ENCODE peak calls at places on chromosomes 2 and 18, in five cellular contexts. One of them, this sample, is unnamed.

GRCh38 chr2:189685540-189686229 is 11.2 kb downstream of the ANKAR start:
- DNase-seq in WERI-Rb-1: no peak
- DNase-seq in activated CD4-positive, CD25-positive, alpha-beta regulatory T cell treated with anti-CD3 and anti-CD28 coated beads, Interleukin-2, amount 50 U/mL, for 16 hours: no peak
- DNase-seq in HT1080: peak; percentile 63
- DNase-seq in activated CD8-positive, alpha-beta T cell treated with anti-CD3 and anti-CD28 coated beads, Interleukin-2, amount 10 ng/mL, durations not matched to agents 7 days and 5 days: no peak
- DNase-seq in this sample: no peak

GRCh38 chr2:16525265-16525887 is 140.3 kb downstream of the CYRIA start:
- DNase-seq in WERI-Rb-1: peak; percentile 88
- DNase-seq in activated CD4-positive, CD25-positive, alpha-beta regulatory T cell treated with anti-CD3 and anti-CD28 coated beads, Interleukin-2, amount 50 U/mL, for 16 hours: no peak
- DNase-seq in HT1080: peak; percentile 55
- DNase-seq in activated CD8-positive, alpha-beta T cell treated with anti-CD3 and anti-CD28 coated beads, Interleukin-2, amount 10 ng/mL, durations not matched to agents 7 days and 5 days: peak; percentile 30
- DNase-seq in this sample: no peak

GRCh38 chr2:156666130-156666785 is 230.1 kb downstream of the GPD2 start:
- DNase-seq in WERI-Rb-1: no peak
- DNase-seq in activated CD4-positive, CD25-positive, alpha-beta regulatory T cell treated with anti-CD3 and anti-CD28 coated beads, Interleukin-2, amount 50 U/mL, for 16 hours: no peak
- DNase-seq in HT1080: peak; percentile 54
- DNase-seq in activated CD8-positive, alpha-beta T cell treated with anti-CD3 and anti-CD28 coated beads, Interleukin-2, amount 10 ng/mL, durations not matched to agents 7 days and 5 days: no peak
- DNase-seq in this sample: no peak

GRCh38 chr18:6414723-6415362 is at the start of gene L3MBTL4:
- DNase-seq in WERI-Rb-1: no peak
- DNase-seq in activated CD4-positive, CD25-positive, alpha-beta regulatory T cell treated with anti-CD3 and anti-CD28 coated beads, Interleukin-2, amount 50 U/mL, for 16 hours: no peak
- DNase-seq in HT1080: no peak
- DNase-seq in activated CD8-positive, alpha-beta T cell treated with anti-CD3 and anti-CD28 coated beads, Interleukin-2, amount 10 ng/mL, durations not matched to agents 7 days and 5 days: no peak
- DNase-seq in this sample: no peak

GRCh38 chr2:24972315-24972958 is 682 bp upstream of the DNAJC27 start:
- DNase-seq in WERI-Rb-1: peak; percentile 69
- DNase-seq in activated CD4-positive, CD25-positive, alpha-beta regulatory T cell treated with anti-CD3 and anti-CD28 coated beads, Interleukin-2, amount 50 U/mL, for 16 hours: peak; percentile 4
- DNase-seq in HT1080: peak; percentile 29
- DNase-seq in activated CD8-positive, alpha-beta T cell treated with anti-CD3 and anti-CD28 coated beads, Interleukin-2, amount 10 ng/mL, durations not matched to agents 7 days and 5 days: peak; percentile 54
- DNase-seq in this sample: no peak

GRCh38 chr18:27712066-27712465 is 464.9 kb downstream of the CDH2 start:
- DNase-seq in WERI-Rb-1: peak; percentile 33
- DNase-seq in activated CD4-positive, CD25-positive, alpha-beta regulatory T cell treated with anti-CD3 and anti-CD28 coated beads, Interleukin-2, amount 50 U/mL, for 16 hours: no peak
- DNase-seq in HT1080: no peak
- DNase-seq in activated CD8-positive, alpha-beta T cell treated with anti-CD3 and anti-CD28 coated beads, Interleukin-2, amount 10 ng/mL, durations not matched to agents 7 days and 5 days: no peak
- DNase-seq in this sample: no peak

GRCh38 chr2:108396845-108397244 is 19.1 kb downstream of the SULT1C4 start:
- DNase-seq in WERI-Rb-1: peak; percentile 32
- DNase-seq in activated CD4-positive, CD25-positive, alpha-beta regulatory T cell treated with anti-CD3 and anti-CD28 coated beads, Interleukin-2, amount 50 U/mL, for 16 hours: no peak
- DNase-seq in HT1080: peak; percentile 56
- DNase-seq in activated CD8-positive, alpha-beta T cell treated with anti-CD3 and anti-CD28 coated beads, Interleukin-2, amount 10 ng/mL, durations not matched to agents 7 days and 5 days: no peak
- DNase-seq in this sample: no peak

GRCh38 chr18:76803413-76803812 is 18.9 kb upstream of the ZNF236 start:
- DNase-seq in WERI-Rb-1: no peak
- DNase-seq in activated CD4-positive, CD25-positive, alpha-beta regulatory T cell treated with anti-CD3 and anti-CD28 coated beads, Interleukin-2, amount 50 U/mL, for 16 hours: no peak
- DNase-seq in HT1080: no peak
- DNase-seq in activated CD8-positive, alpha-beta T cell treated with anti-CD3 and anti-CD28 coated beads, Interleukin-2, amount 10 ng/mL, durations not matched to agents 7 days and 5 days: no peak
- DNase-seq in this sample: no peak

GRCh38 chr2:158346041-158346440 is 110.5 kb downstream of the CCDC148 start:
- DNase-seq in WERI-Rb-1: no peak
- DNase-seq in activated CD4-positive, CD25-positive, alpha-beta regulatory T cell treated with anti-CD3 and anti-CD28 coated beads, Interleukin-2, amount 50 U/mL, for 16 hours: no peak
- DNase-seq in HT1080: no peak
- DNase-seq in activated CD8-positive, alpha-beta T cell treated with anti-CD3 and anti-CD28 coated beads, Interleukin-2, amount 10 ng/mL, durations not matched to agents 7 days and 5 days: no peak
- DNase-seq in this sample: no peak

GRCh38 chr2:181949047-181949446 is 36.6 kb upstream of the PPP1R1C start:
- DNase-seq in WERI-Rb-1: no peak
- DNase-seq in activated CD4-positive, CD25-positive, alpha-beta regulatory T cell treated with anti-CD3 and anti-CD28 coated beads, Interleukin-2, amount 50 U/mL, for 16 hours: no peak
- DNase-seq in HT1080: peak; percentile 10
- DNase-seq in activated CD8-positive, alpha-beta T cell treated with anti-CD3 and anti-CD28 coated beads, Interleukin-2, amount 10 ng/mL, durations not matched to agents 7 days and 5 days: no peak
- DNase-seq in this sample: no peak

GRCh38 chr2:105114551-105114950 is 76.7 kb downstream of the MRPS9 start:
- DNase-seq in WERI-Rb-1: no peak
- DNase-seq in activated CD4-positive, CD25-positive, alpha-beta regulatory T cell treated with anti-CD3 and anti-CD28 coated beads, Interleukin-2, amount 50 U/mL, for 16 hours: no peak
- DNase-seq in HT1080: peak; percentile 48
- DNase-seq in activated CD8-positive, alpha-beta T cell treated with anti-CD3 and anti-CD28 coated beads, Interleukin-2, amount 10 ng/mL, durations not matched to agents 7 days and 5 days: no peak
- DNase-seq in this sample: no peak

GRCh38 chr2:130987519-130988425 is 105.5 kb downstream of the FAM168B start:
- DNase-seq in WERI-Rb-1: peak; percentile 40
- DNase-seq in activated CD4-positive, CD25-positive, alpha-beta regulatory T cell treated with anti-CD3 and anti-CD28 coated beads, Interleukin-2, amount 50 U/mL, for 16 hours: no peak
- DNase-seq in HT1080: no peak
- DNase-seq in activated CD8-positive, alpha-beta T cell treated with anti-CD3 and anti-CD28 coated beads, Interleukin-2, amount 10 ng/mL, durations not matched to agents 7 days and 5 days: no peak
- DNase-seq in this sample: no peak

GRCh38 chr2:99643824-99644787 is 154.3 kb upstream of the REV1 start:
- DNase-seq in WERI-Rb-1: peak; percentile 37
- DNase-seq in activated CD4-positive, CD25-positive, alpha-beta regulatory T cell treated with anti-CD3 and anti-CD28 coated beads, Interleukin-2, amount 50 U/mL, for 16 hours: no peak
- DNase-seq in HT1080: no peak
- DNase-seq in activated CD8-positive, alpha-beta T cell treated with anti-CD3 and anti-CD28 coated beads, Interleukin-2, amount 10 ng/mL, durations not matched to agents 7 days and 5 days: no peak
- DNase-seq in this sample: no peak

GRCh38 chr18:30858562-30858961 is 184.0 kb downstream of the DSC3 start:
- DNase-seq in WERI-Rb-1: no peak
- DNase-seq in activated CD4-positive, CD25-positive, alpha-beta regulatory T cell treated with anti-CD3 and anti-CD28 coated beads, Interleukin-2, amount 50 U/mL, for 16 hours: no peak
- DNase-seq in HT1080: no peak
- DNase-seq in activated CD8-positive, alpha-beta T cell treated with anti-CD3 and anti-CD28 coated beads, Interleukin-2, amount 10 ng/mL, durations not matched to agents 7 days and 5 days: no peak
- DNase-seq in this sample: no peak

GRCh38 chr2:135985826-135986393 is 484 bp upstream of the DARS1 start:
- DNase-seq in WERI-Rb-1: no peak
- DNase-seq in activated CD4-positive, CD25-positive, alpha-beta regulatory T cell treated with anti-CD3 and anti-CD28 coated beads, Interleukin-2, amount 50 U/mL, for 16 hours: peak; percentile 37
- DNase-seq in HT1080: no peak
- DNase-seq in activated CD8-positive, alpha-beta T cell treated with anti-CD3 and anti-CD28 coated beads, Interleukin-2, amount 10 ng/mL, durations not matched to agents 7 days and 5 days: peak; percentile 77
- DNase-seq in this sample: peak; percentile 58

GRCh38 chr18:34696681-34697080 is 13.4 kb upstream of the DTNA start:
- DNase-seq in WERI-Rb-1: no peak
- DNase-seq in activated CD4-positive, CD25-positive, alpha-beta regulatory T cell treated with anti-CD3 and anti-CD28 coated beads, Interleukin-2, amount 50 U/mL, for 16 hours: no peak
- DNase-seq in HT1080: no peak
- DNase-seq in activated CD8-positive, alpha-beta T cell treated with anti-CD3 and anti-CD28 coated beads, Interleukin-2, amount 10 ng/mL, durations not matched to agents 7 days and 5 days: no peak
- DNase-seq in this sample: no peak

GRCh38 chr2:218230882-218231281 is 13.9 kb downstream of the ARPC2 start:
- DNase-seq in WERI-Rb-1: no peak
- DNase-seq in activated CD4-positive, CD25-positive, alpha-beta regulatory T cell treated with anti-CD3 and anti-CD28 coated beads, Interleukin-2, amount 50 U/mL, for 16 hours: no peak
- DNase-seq in HT1080: peak; percentile 34
- DNase-seq in activated CD8-positive, alpha-beta T cell treated with anti-CD3 and anti-CD28 coated beads, Interleukin-2, amount 10 ng/mL, durations not matched to agents 7 days and 5 days: peak; percentile 61
- DNase-seq in this sample: no peak